ENCODE peak calls at places on chromosomes 1 and 21, in ten cellular contexts. U is iris pigment epithelial cell; Y is ACHN; C is uterus; S is prostate gland; R is activated gamma-delta T cell treated with Interleukin-2 at 50 U/mL for 16 hours; L is endothelial cell; I is stimulated activated CD4-positive, alpha-beta T cell treated with anti-CD3 and anti-CD28 coated beads, Interleukin-15, amount 100 ng/mL, for 1 hour; V is choroid plexus epithelial cell; F is fibroblast of pulmonary artery. H is an unnamed sample.

GRCh38 chr21:15826147-15826780 is 96.5 kb downstream of the USP25 start:
- DNase-seq in U (peak; percentile 65), C (no peak), S (peak; percentile 29), L (peak; percentile 35), F (peak; percentile 74), I (no peak), V (peak; percentile 83), R (peak; percentile 22), Y (peak; percentile 67), H (peak; percentile 14)

GRCh38 chr21:36835383-36835795 is 131.1 kb downstream of the HLCS start:
- DNase-seq in F (no peak), L (no peak), Y (no peak), U (no peak), S (peak; percentile 75), V (no peak), C (peak; percentile 34), I (no peak), R (no peak), H (no peak)

GRCh38 chr1:200951016-200951415 is 56.3 kb downstream of the INAVA start:
- DNase-seq in Y (no peak), R (no peak), F (no peak), I (no peak), V (no peak), U (no peak), C (no peak), L (no peak), S (no peak), H (no peak)

GRCh38 chr1:228500143-228500736 is 13.1 kb downstream of the RNF187 start:
- DNase-seq in L (no peak), I (no peak), C (no peak), F (no peak), V (no peak), R (no peak), Y (no peak), U (no peak), S (no peak), H (no peak)

GRCh38 chr1:234977891-234978396 is 150.7 kb downstream of the TOMM20 start:
- DNase-seq in S (no peak), R (no peak), L (no peak), C (no peak), U (no peak), Y (no peak), V (no peak), I (no peak), F (no peak), H (no peak)

GRCh38 chr1:227273557-227273956 is 44.7 kb downstream of the CDC42BPA start:
- DNase-seq in C (no peak), S (no peak), L (peak; percentile 25), Y (peak; percentile 46), R (no peak), F (peak; percentile 49), V (peak; percentile 33), I (no peak), U (peak; percentile 15), H (no peak)

GRCh38 chr1:223717123-223717522 is 4.8 kb downstream of the CAPN2 start:
- DNase-seq in U (no peak), L (no peak), F (no peak), C (no peak), R (no peak), Y (no peak), I (no peak), V (no peak), S (no peak), H (no peak)

GRCh38 chr21:8989883-8990325 is 1531.5 kb upstream of the TPTE start:
- DNase-seq in C (no peak), Y (no peak), V (no peak), F (no peak), U (no peak), L (peak; percentile 66), S (no peak), I (no peak), R (no peak), H (no peak)

GRCh38 chr1:11331036-11331765 is 58.2 kb downstream of the UBIAD1 start:
- DNase-seq in S (no peak), F (no peak), U (no peak), C (no peak), L (no peak), I (no peak), R (no peak), Y (no peak), V (peak; percentile 16), H (no peak)

GRCh38 chr1:176903474-176903873 is 261.0 kb downstream of the ASTN1 start:
- DNase-seq in L (no peak), Y (peak; percentile 6), F (peak; percentile 52), S (no peak), C (no peak), V (peak; percentile 25), I (no peak), U (peak; percentile 56), R (no peak), H (no peak)

H was measured in HuH-7.5.